ENCODE peak calls at places on chromosomes 12 and 14, in four cellular contexts. One of them, this sample, is unnamed.

GRCh38 chr12:62843714-62844113 is 91.2 kb downstream of the PPM1H start:
- DNase-seq in pancreas: no peak
- DNase-seq in lower leg skin: no peak
- DNase-seq in NCI-H1436: no peak
- DNase-seq in this sample: no peak

GRCh38 chr14:59836116-59836515 is 34.5 kb downstream of the RTN1 start:
- DNase-seq in pancreas: no peak
- DNase-seq in lower leg skin: no peak
- DNase-seq in NCI-H1436: no peak
- DNase-seq in this sample: no peak

GRCh38 chr12:12387521-12387920 is 30.6 kb downstream of the BORCS5 start:
- DNase-seq in pancreas: no peak
- DNase-seq in lower leg skin: no peak
- DNase-seq in NCI-H1436: no peak
- DNase-seq in this sample: no peak

GRCh38 chr12:124448955-124449622 is 118.3 kb downstream of the NCOR2 start:
- DNase-seq in pancreas: no peak
- DNase-seq in lower leg skin: no peak
- DNase-seq in NCI-H1436: no peak
- DNase-seq in this sample: no peak

GRCh38 chr12:89059721-89060120 is 292.6 kb downstream of the DUSP6 start:
- DNase-seq in pancreas: no peak
- DNase-seq in lower leg skin: no peak
- DNase-seq in NCI-H1436: no peak
- DNase-seq in this sample: no peak

GRCh38 chr14:99651953-99652746 is 7.2 kb downstream of the HHIPL1 start:
- DNase-seq in pancreas: no peak
- DNase-seq in lower leg skin: no peak
- DNase-seq in NCI-H1436: no peak
- DNase-seq in this sample: no peak

GRCh38 chr14:76546426-76547221 is 170.7 kb downstream of the ESRRB start:
- DNase-seq in pancreas: no peak
- DNase-seq in lower leg skin: no peak
- DNase-seq in NCI-H1436: no peak
- DNase-seq in this sample: no peak

GRCh38 chr12:1517007-1517406 is 77.4 kb downstream of the FBXL14 start:
- DNase-seq in pancreas: no peak
- DNase-seq in lower leg skin: no peak
- DNase-seq in NCI-H1436: no peak
- DNase-seq in this sample: no peak

GRCh38 chr12:1367731-1368285 is 226.6 kb downstream of the FBXL14 start:
- DNase-seq in pancreas: no peak
- DNase-seq in lower leg skin: no peak
- DNase-seq in NCI-H1436: no peak
- DNase-seq in this sample: no peak

GRCh38 chr12:95546491-95546813 is 4.8 kb downstream of the USP44 start:
- DNase-seq in pancreas: no peak
- DNase-seq in lower leg skin: no peak
- DNase-seq in NCI-H1436: no peak
- DNase-seq in this sample: no peak

GRCh38 chr12:77835982-77836381 is 5.3 kb downstream of the NAV3 start:
- DNase-seq in pancreas: no peak
- DNase-seq in lower leg skin: no peak
- DNase-seq in NCI-H1436: no peak
- DNase-seq in this sample: no peak

GRCh38 chr12:116525418-116526001 is 33.7 kb upstream of the MAP1LC3B2 start:
- DNase-seq in pancreas: peak
- DNase-seq in lower leg skin: peak
- DNase-seq in NCI-H1436: no peak
- DNase-seq in this sample: no peak

GRCh38 chr12:99529966-99530365 is 117.6 kb upstream of the GARIN6 start:
- DNase-seq in pancreas: no peak
- DNase-seq in lower leg skin: no peak
- DNase-seq in NCI-H1436: no peak
- DNase-seq in this sample: no peak

GRCh38 chr12:30257614-30258013 is 438.1 kb downstream of the IPO8 start:
- DNase-seq in pancreas: no peak
- DNase-seq in lower leg skin: no peak
- DNase-seq in NCI-H1436: no peak
- DNase-seq in this sample: no peak

GRCh38 chr14:102804858-102805257 is 27.6 kb downstream of the TRAF3 start:
- DNase-seq in pancreas: no peak
- DNase-seq in lower leg skin: no peak
- DNase-seq in NCI-H1436: no peak
- DNase-seq in this sample: no peak

GRCh38 chr12:31000751-31001150 is 72.9 kb upstream of the DDX11 start:
- DNase-seq in pancreas: no peak
- DNase-seq in lower leg skin: peak
- DNase-seq in NCI-H1436: no peak
- DNase-seq in this sample: no peak

This sample was measured in NCI-H1417 treated with DMSO at 0.1 percent for 48 hours.